ENCODE peak calls at places on chromosome 3, in five cellular contexts. X is GM12865, Y is type B pancreatic cell, A is myocyte, C is lower lobe of right lung. E is an unnamed sample.

GRCh38 chr3:17070560-17070959 is 185.8 kb downstream of the PLCL2 start:
- DNase-seq in X (no peak), Y (no peak), A (peak), C (no peak), E (no peak)

GRCh38 chr3:152126260-152126659 is 142.5 kb upstream of the MBNL1 start:
- DNase-seq in X (peak), Y (no peak), A (no peak), C (no peak), E (peak)

GRCh38 chr3:43797794-43798193 is 107.1 kb downstream of the ABHD5 start:
- DNase-seq in X (no peak), Y (no peak), A (no peak), C (no peak), E (no peak)

GRCh38 chr3:158352551-158352950 is 218.4 kb upstream of the MLF1 start:
- DNase-seq in X (peak), Y (no peak), A (peak), C (no peak), E (peak)

GRCh38 chr3:174330303-174330702 is 528.8 kb upstream of the NAALADL2 start:
- DNase-seq in X (no peak), Y (no peak), A (peak), C (no peak), E (no peak)

GRCh38 chr3:107432646-107433045 is 55.4 kb downstream of the CCDC54 start:
- DNase-seq in X (no peak), Y (no peak), A (no peak), C (no peak), E (no peak)

GRCh38 chr3:180401226-180401625 is 200.7 kb upstream of the TTC14 start:
- DNase-seq in X (no peak), Y (no peak), A (no peak), C (no peak), E (no peak)

GRCh38 chr3:10447527-10448260 is 57.7 kb downstream of the ATP2B2 start:
- DNase-seq in X (no peak), Y (no peak), A (peak), C (no peak), E (no peak)

E was measured in MV-4-11.